ENCODE peak calls at places on chromosomes 5 and 9, in four cellular contexts. N, J, Y and F are unnamed samples.

GRCh38 chr9:5949103-5949699 is 58.5 kb downstream of the MLANA start:
- DNase-seq in J (no peak), Y (no peak), N (no peak), F (no peak)

GRCh38 chr5:113166710-113167366 is 190.2 kb downstream of the DCP2 start:
- DNase-seq in Y (no peak), N (no peak), J (no peak), F (no peak)

GRCh38 chr9:103397868-103398600 is 402.9 kb downstream of the CYLC2 start:
- DNase-seq in Y (peak), N (no peak), J (peak), F (peak)

GRCh38 chr9:137388589-137389427 is 34.2 kb downstream of the EXD3 start:
- DNase-seq in Y (no peak), N (peak), J (no peak), F (no peak)

GRCh38 chr9:18274693-18275092 is 199.3 kb upstream of the ADAMTSL1 start:
- DNase-seq in J (no peak), Y (no peak), N (no peak), F (no peak)

GRCh38 chr9:115118471-115119156 is 657 bp upstream of the TNC start:
- DNase-seq in Y (peak), N (peak), J (peak), F (peak)

GRCh38 chr9:108640211-108640610 is 215.6 kb downstream of the ACTL7B start:
- DNase-seq in Y (no peak), J (no peak), N (no peak), F (no peak)

GRCh38 chr5:112419596-112420110 is 576 bp upstream of the EPB41L4A start:
- DNase-seq in J (peak), N (peak), Y (peak), F (peak)

GRCh38 chr5:37251673-37252072 is 2.5 kb upstream of the CPLANE1 start:
- DNase-seq in J (no peak), N (no peak), Y (no peak), F (no peak)

GRCh38 chr5:132439521-132440206 is 50.9 kb downstream of the IRF1 start:
- DNase-seq in Y (no peak), N (peak), J (no peak), F (peak)

GRCh38 chr5:134409321-134409720 is 2.4 kb downstream of the CDKN2AIPNL start:
- DNase-seq in J (no peak), Y (no peak), N (no peak), F (no peak)

GRCh38 chr5:165258188-165258855 is 1752.9 kb downstream of the MAT2B start:
- DNase-seq in N (no peak), J (no peak), Y (no peak), F (no peak)

GRCh38 chr5:161412792-161413191 is 133.7 kb downstream of the GABRB2 start:
- DNase-seq in J (no peak), N (no peak), Y (no peak), F (no peak)

GRCh38 chr9:104906441-104907277 is 21.3 kb downstream of the ABCA1 start:
- DNase-seq in J (no peak), Y (no peak), N (no peak), F (no peak)

GRCh38 chr9:108622467-108622866 is 233.3 kb downstream of the ACTL7B start:
- DNase-seq in J (no peak), N (no peak), Y (no peak), F (no peak)

GRCh38 chr5:150377964-150378694 is 20.6 kb downstream of the TCOF1 start:
- DNase-seq in N (no peak), J (no peak), Y (no peak), F (no peak)

GRCh38 chr5:137453476-137454080 is 45.5 kb downstream of the SPOCK1 start:
- DNase-seq in Y (peak), J (no peak), N (no peak), F (no peak)

GRCh38 chr5:76689321-76690026 is 26.5 kb upstream of the F2R start:
- DNase-seq in N (no peak), Y (no peak), J (no peak), F (no peak)

GRCh38 chr5:122772446-122772845 is 2.4 kb upstream of the SNX2 start:
- DNase-seq in J (no peak), N (no peak), Y (no peak), F (no peak)

GRCh38 chr9:5851445-5851844 is 18.5 kb upstream of the ERMP1 start:
- DNase-seq in Y (no peak), J (peak), N (no peak), F (no peak)

DNA sequence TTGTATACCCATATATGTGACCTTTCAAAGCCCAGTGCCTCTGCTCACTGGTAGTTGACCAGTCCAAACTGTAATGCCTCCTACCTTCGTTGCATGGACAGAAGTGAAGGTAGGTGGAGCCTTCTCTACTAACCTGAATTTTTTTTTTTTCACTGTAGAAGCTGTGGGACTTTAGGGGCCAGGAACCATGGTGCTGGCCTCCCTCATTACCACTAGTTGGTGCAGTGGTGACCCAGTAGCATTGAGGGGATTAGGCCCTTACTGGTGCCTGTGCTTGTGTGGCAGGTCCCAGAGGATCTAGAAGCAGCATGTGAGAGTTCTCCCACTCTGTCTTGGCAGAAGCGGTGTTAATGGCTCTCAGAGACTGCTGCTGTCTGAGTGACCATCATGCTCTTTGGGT is 2.3 kb downstream of the RALGPS1 start:
- DNase-seq in Y (no peak), N (no peak), J (no peak), F (no peak)
- H3K4me3 ChIP-seq in Y (no peak), N (no peak), J (no peak), F (no peak)

GRCh38 chr9:23826120-23826629 is at the start of gene ELAVL2:
- DNase-seq in Y (peak), N (peak), J (peak), F (peak)
- H3K4me3 ChIP-seq in Y (peak), N (peak), J (peak), F (no peak)

GRCh38 chr9:77750981-77751340 is 102.8 kb upstream of the GNA14 start:
- DNase-seq in Y (no peak), J (no peak), N (no peak), F (no peak)
- H3K4me3 ChIP-seq in Y (no peak), J (no peak), N (no peak), F (no peak)

GRCh38 chr9:130665029-130665430 is 636 bp downstream of the PRDM12 start:
- DNase-seq in N (no peak), Y (peak), J (no peak), F (no peak)
- H3K4me3 ChIP-seq in N (peak), Y (no peak), J (no peak), F (no peak)